ENCODE peak calls at places on chromosomes 1 and 21, in six cellular contexts. One of them, this sample, is unnamed.

GRCh38 chr1:34885405-34886247 is 26.1 kb upstream of the SMIM12 start:
- DNase-seq in H9: peak
- DNase-seq in IMR-90: no peak
- DNase-seq in H1: peak
- DNase-seq in mesenchymal stem cell: peak
- DNase-seq in neuronal stem cell: peak
- DNase-seq in this sample: peak

GRCh38 chr1:153792631-153793041 is 17.4 kb downstream of the SLC27A3 start:
- DNase-seq in H9: peak
- DNase-seq in IMR-90: no peak
- DNase-seq in H1: no peak
- DNase-seq in mesenchymal stem cell: no peak
- DNase-seq in neuronal stem cell: no peak
- DNase-seq in this sample: no peak

GRCh38 chr1:226121587-226122400 is 59.3 kb downstream of the H3-3A start:
- DNase-seq in H9: peak
- DNase-seq in IMR-90: peak
- DNase-seq in H1: peak
- DNase-seq in mesenchymal stem cell: peak
- DNase-seq in neuronal stem cell: peak
- DNase-seq in this sample: peak

GRCh38 chr1:195828322-195828721 is 779.9 kb downstream of the KCNT2 start:
- DNase-seq in H9: no peak
- DNase-seq in IMR-90: no peak
- DNase-seq in H1: no peak
- DNase-seq in mesenchymal stem cell: no peak
- DNase-seq in neuronal stem cell: no peak
- DNase-seq in this sample: peak

GRCh38 chr1:39047374-39048229 is 21.5 kb downstream of the NDUFS5 start:
- DNase-seq in H9: no peak
- DNase-seq in IMR-90: peak
- DNase-seq in H1: no peak
- DNase-seq in mesenchymal stem cell: peak
- DNase-seq in neuronal stem cell: no peak
- DNase-seq in this sample: peak

GRCh38 chr1:247653040-247653439 is 26.5 kb downstream of the OR13G1 start:
- DNase-seq in H9: no peak
- DNase-seq in IMR-90: no peak
- DNase-seq in H1: no peak
- DNase-seq in mesenchymal stem cell: no peak
- DNase-seq in neuronal stem cell: no peak
- DNase-seq in this sample: no peak

GRCh38 chr1:235357485-235358378 is 9.5 kb upstream of the TBCE start:
- DNase-seq in H9: peak
- DNase-seq in IMR-90: no peak
- DNase-seq in H1: peak
- DNase-seq in mesenchymal stem cell: no peak
- DNase-seq in neuronal stem cell: peak
- DNase-seq in this sample: peak

GRCh38 chr1:198030682-198031081 is 113.5 kb downstream of the LHX9 start:
- DNase-seq in H9: no peak
- DNase-seq in IMR-90: peak
- DNase-seq in H1: no peak
- DNase-seq in mesenchymal stem cell: no peak
- DNase-seq in neuronal stem cell: no peak
- DNase-seq in this sample: no peak

GRCh38 chr21:40595806-40596205 is 251.2 kb downstream of the DSCAM start:
- DNase-seq in H9: no peak
- DNase-seq in IMR-90: no peak
- DNase-seq in H1: no peak
- DNase-seq in mesenchymal stem cell: no peak
- DNase-seq in neuronal stem cell: no peak
- DNase-seq in this sample: no peak

GRCh38 chr1:70866522-70867256 is 180.9 kb downstream of the PTGER3 start:
- DNase-seq in H9: no peak
- DNase-seq in IMR-90: no peak
- DNase-seq in H1: no peak
- DNase-seq in mesenchymal stem cell: no peak
- DNase-seq in neuronal stem cell: no peak
- DNase-seq in this sample: peak

GRCh38 chr1:198542632-198543031 is 2.2 kb upstream of the ATP6V1G3 start:
- DNase-seq in H9: no peak
- DNase-seq in IMR-90: no peak
- DNase-seq in H1: no peak
- DNase-seq in mesenchymal stem cell: no peak
- DNase-seq in neuronal stem cell: no peak
- DNase-seq in this sample: no peak

GRCh38 chr1:218930879-218931278 is 242.8 kb upstream of the LYPLAL1 start:
- DNase-seq in H9: no peak
- DNase-seq in IMR-90: peak
- DNase-seq in H1: no peak
- DNase-seq in mesenchymal stem cell: peak
- DNase-seq in neuronal stem cell: no peak
- DNase-seq in this sample: no peak

GRCh38 chr1:223670458-223671159 is 5.1 kb upstream of the CAPN8 start:
- DNase-seq in H9: peak
- DNase-seq in IMR-90: peak
- DNase-seq in H1: peak
- DNase-seq in mesenchymal stem cell: peak
- DNase-seq in neuronal stem cell: peak
- DNase-seq in this sample: peak

GRCh38 chr1:201763439-201764140 is 65.4 kb upstream of the IPO9 start:
- DNase-seq in H9: no peak
- DNase-seq in IMR-90: peak
- DNase-seq in H1: no peak
- DNase-seq in mesenchymal stem cell: no peak
- DNase-seq in neuronal stem cell: no peak
- DNase-seq in this sample: peak

GRCh38 chr1:27473755-27474154 is 16.2 kb downstream of the WASF2 start:
- DNase-seq in H9: no peak
- DNase-seq in IMR-90: no peak
- DNase-seq in H1: no peak
- DNase-seq in mesenchymal stem cell: no peak
- DNase-seq in neuronal stem cell: no peak
- DNase-seq in this sample: no peak

GRCh38 chr1:96997717-96998116 is 276.1 kb downstream of the PTBP2 start:
- DNase-seq in H9: no peak
- DNase-seq in IMR-90: no peak
- DNase-seq in H1: no peak
- DNase-seq in mesenchymal stem cell: no peak
- DNase-seq in neuronal stem cell: no peak
- DNase-seq in this sample: no peak

GRCh38 chr1:30895942-30896660 is 12.5 kb downstream of the SDC3 start:
- DNase-seq in H9: no peak
- DNase-seq in IMR-90: peak
- DNase-seq in H1: no peak
- DNase-seq in mesenchymal stem cell: no peak
- DNase-seq in neuronal stem cell: no peak
- DNase-seq in this sample: peak

GRCh38 chr21:45258476-45258875 is 29.2 kb downstream of the POFUT2 start:
- DNase-seq in H9: peak
- DNase-seq in IMR-90: no peak
- DNase-seq in H1: peak
- DNase-seq in mesenchymal stem cell: no peak
- DNase-seq in neuronal stem cell: no peak
- DNase-seq in this sample: no peak

GRCh38 chr1:192986110-192986747 is 72.9 kb downstream of the UCHL5 start:
- DNase-seq in H9: no peak
- DNase-seq in IMR-90: peak
- DNase-seq in H1: no peak
- DNase-seq in mesenchymal stem cell: peak
- DNase-seq in neuronal stem cell: no peak
- DNase-seq in this sample: no peak

GRCh38 chr21:44952116-44952928 is 12.5 kb downstream of the SLX9 start:
- DNase-seq in H9: no peak
- DNase-seq in IMR-90: no peak
- DNase-seq in H1: no peak
- DNase-seq in mesenchymal stem cell: no peak
- DNase-seq in neuronal stem cell: no peak
- DNase-seq in this sample: no peak

GRCh38 chr1:28118640-28119307 is 30.4 kb upstream of the EYA3 start:
- DNase-seq in H9: no peak
- DNase-seq in IMR-90: no peak
- DNase-seq in H1: no peak
- DNase-seq in mesenchymal stem cell: no peak
- DNase-seq in neuronal stem cell: no peak
- DNase-seq in this sample: no peak

GRCh38 chr1:117658676-117659075 is 52.8 kb downstream of the TENT5C start:
- DNase-seq in H9: no peak
- DNase-seq in IMR-90: no peak
- DNase-seq in H1: no peak
- DNase-seq in mesenchymal stem cell: no peak
- DNase-seq in neuronal stem cell: no peak
- DNase-seq in this sample: no peak

GRCh38 chr1:245875581-245876263 is 631.4 kb downstream of the SMYD3 start:
- DNase-seq in H9: no peak
- DNase-seq in IMR-90: no peak
- DNase-seq in H1: no peak
- DNase-seq in mesenchymal stem cell: peak
- DNase-seq in neuronal stem cell: no peak
- DNase-seq in this sample: no peak

GRCh38 chr1:245873068-245873467 is 634.0 kb downstream of the SMYD3 start:
- DNase-seq in H9: no peak
- DNase-seq in IMR-90: peak
- DNase-seq in H1: no peak
- DNase-seq in mesenchymal stem cell: no peak
- DNase-seq in neuronal stem cell: no peak
- DNase-seq in this sample: no peak

GRCh38 chr1:245874942-245875580 is 632.0 kb downstream of the SMYD3 start:
- DNase-seq in H9: no peak
- DNase-seq in IMR-90: peak
- DNase-seq in H1: no peak
- DNase-seq in mesenchymal stem cell: peak
- DNase-seq in neuronal stem cell: no peak
- DNase-seq in this sample: no peak

GRCh38 chr1:245872475-245872874 is 634.6 kb downstream of the SMYD3 start:
- DNase-seq in H9: no peak
- DNase-seq in IMR-90: no peak
- DNase-seq in H1: no peak
- DNase-seq in mesenchymal stem cell: no peak
- DNase-seq in neuronal stem cell: no peak
- DNase-seq in this sample: no peak

DNA sequence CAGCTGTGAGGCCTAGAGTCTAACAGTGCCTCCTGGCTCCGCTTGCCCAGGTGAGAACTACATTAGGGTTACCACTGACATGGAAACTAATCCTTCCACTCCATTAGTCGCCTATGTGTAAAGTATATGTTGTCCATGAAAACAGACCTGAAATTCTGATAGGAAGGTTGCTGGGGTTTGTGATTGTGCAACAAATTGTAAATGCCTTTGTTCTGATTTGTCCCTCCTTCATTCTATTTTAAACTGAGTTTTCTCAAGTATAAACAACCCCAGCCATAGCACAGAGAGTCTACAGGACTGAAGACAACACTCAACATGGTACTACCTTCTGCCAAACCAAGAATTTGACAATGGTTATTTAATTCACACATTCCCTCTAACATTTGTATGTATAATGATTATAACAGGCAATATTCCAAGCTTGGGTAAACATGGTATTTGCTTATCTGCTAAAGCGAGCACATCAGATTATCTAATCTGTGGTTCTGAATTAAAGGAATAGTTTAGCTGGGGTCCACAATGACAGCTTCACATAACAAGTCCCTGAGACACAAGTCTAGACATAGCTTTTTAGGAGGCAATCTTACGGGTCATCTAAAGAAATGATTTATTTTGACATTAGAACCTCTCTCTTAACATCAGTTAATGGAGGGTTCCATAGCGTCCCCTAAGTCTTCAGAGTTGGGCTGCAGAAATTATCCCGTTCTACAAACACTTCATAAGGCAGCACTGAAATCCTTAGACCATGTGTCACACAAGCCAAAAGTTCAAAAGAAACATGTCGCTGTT is 633.0 kb downstream of the SMYD3 start:
- DNase-seq in H9: no peak
- DNase-seq in IMR-90: peak
- DNase-seq in H1: no peak
- DNase-seq in mesenchymal stem cell: peak
- DNase-seq in neuronal stem cell: no peak
- DNase-seq in this sample: peak
- H3K9ac ChIP-seq in H9: no peak
- H3K9ac ChIP-seq in IMR-90: no peak
- H3K9ac ChIP-seq in H1: no peak
- H3K9ac ChIP-seq in mesenchymal stem cell: no peak
- H3K9ac ChIP-seq in neuronal stem cell: no peak
- H3K9ac ChIP-seq in this sample: no peak

GRCh38 chr1:183235503-183235902 is 49.4 kb downstream of the LAMC2 start:
- DNase-seq in H9: no peak
- DNase-seq in IMR-90: no peak
- DNase-seq in H1: no peak
- DNase-seq in mesenchymal stem cell: no peak
- DNase-seq in neuronal stem cell: no peak
- DNase-seq in this sample: no peak
- H2AK5ac ChIP-seq in H9: no peak
- H2AK5ac ChIP-seq in IMR-90: peak
- H2AK5ac ChIP-seq in H1: no peak
- H2AK5ac ChIP-seq in mesenchymal stem cell: peak
- H2AK5ac ChIP-seq in neuronal stem cell: no peak
- H2AK5ac ChIP-seq in this sample: peak

DNA sequence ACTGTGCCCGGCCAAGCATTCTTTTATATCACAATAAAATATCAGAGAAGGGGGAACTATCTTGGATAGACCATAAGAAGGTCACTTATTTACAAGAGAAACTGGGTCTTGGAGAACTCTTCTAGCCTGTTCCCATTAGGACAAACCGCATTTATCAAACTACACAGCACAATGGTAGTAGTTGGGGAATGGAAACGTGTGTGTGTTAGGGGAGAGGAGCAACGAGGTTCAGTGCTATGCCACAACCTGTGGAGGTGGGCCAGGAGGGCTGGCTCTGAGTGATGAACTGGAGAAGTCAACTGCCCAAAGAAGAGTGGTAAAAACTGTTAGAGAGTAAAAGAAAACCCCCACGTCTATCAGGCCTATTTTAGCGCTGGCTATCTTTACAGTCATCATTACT is 1.6 kb downstream of the DONSON start:
- DNase-seq in H9: no peak
- DNase-seq in IMR-90: no peak
- DNase-seq in H1: no peak
- DNase-seq in mesenchymal stem cell: no peak
- DNase-seq in neuronal stem cell: no peak
- DNase-seq in this sample: no peak
- H3K9ac ChIP-seq in H9: peak
- H3K9ac ChIP-seq in IMR-90: no peak
- H3K9ac ChIP-seq in H1: no peak
- H3K9ac ChIP-seq in mesenchymal stem cell: peak
- H3K9ac ChIP-seq in neuronal stem cell: no peak
- H3K9ac ChIP-seq in this sample: peak

DNA sequence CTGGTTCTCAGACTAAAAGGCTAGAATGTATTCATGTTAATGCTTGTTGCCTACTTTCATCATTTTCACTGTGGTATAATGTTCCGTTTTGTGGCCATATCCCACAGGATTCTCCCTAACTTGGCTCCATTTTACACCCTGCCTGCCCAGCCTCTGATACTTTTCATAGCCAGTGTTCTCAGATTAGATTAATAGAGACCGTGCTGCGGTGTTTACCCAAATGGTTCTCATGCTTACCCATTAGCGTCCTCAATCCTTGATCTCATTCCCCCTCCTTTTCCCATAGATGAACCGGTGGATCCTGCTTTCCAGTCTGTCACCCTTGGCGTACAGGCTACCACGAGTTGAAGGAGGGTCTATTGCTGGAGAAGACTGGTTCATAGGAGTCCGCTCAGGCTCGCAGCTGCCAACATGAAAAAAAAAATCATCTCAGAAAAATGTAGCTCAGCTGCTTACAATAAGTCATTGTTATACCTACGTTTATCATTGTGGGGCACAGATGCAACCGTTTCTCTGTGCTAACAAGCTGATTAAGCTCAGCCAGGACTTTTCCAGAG is 78.7 kb downstream of the SETD4 start:
- DNase-seq in H9: no peak
- DNase-seq in IMR-90: no peak
- DNase-seq in H1: no peak
- DNase-seq in mesenchymal stem cell: no peak
- DNase-seq in neuronal stem cell: no peak
- DNase-seq in this sample: no peak
- H2AK5ac ChIP-seq in H9: no peak
- H2AK5ac ChIP-seq in IMR-90: no peak
- H2AK5ac ChIP-seq in H1: no peak
- H2AK5ac ChIP-seq in mesenchymal stem cell: no peak
- H2AK5ac ChIP-seq in neuronal stem cell: no peak
- H2AK5ac ChIP-seq in this sample: no peak